ENCODE peak calls at places on chromosomes 3 and 15, in six cellular contexts. Y, R, L, A, J and F are unnamed samples.

GRCh38 chr15:91456921-91457320 is 356.9 kb downstream of the SV2B start:
- DNase-seq in Y (no peak), R (no peak), L (no peak), A (no peak), J (no peak), F (no peak)

GRCh38 chr3:56365905-56366640 is 102.2 kb downstream of the ERC2 start:
- DNase-seq in Y (no peak), R (no peak), L (no peak), A (no peak), J (no peak), F (no peak)

GRCh38 chr3:100913870-100914654 is 79.2 kb downstream of the ABI3BP start:
- DNase-seq in Y (peak), R (no peak), L (no peak), A (no peak), J (no peak), F (no peak)

GRCh38 chr3:57682284-57682683 is 10.6 kb downstream of the DENND6A start:
- DNase-seq in Y (peak), R (no peak), L (no peak), A (no peak), J (no peak), F (no peak)

GRCh38 chr3:129313983-129314756 is 35.5 kb downstream of the HMCES start:
- DNase-seq in Y (peak), R (no peak), L (no peak), A (no peak), J (no peak), F (no peak)

GRCh38 chr15:35507932-35508638 is 37.9 kb downstream of the DPH6 start:
- DNase-seq in Y (no peak), R (peak), L (no peak), A (no peak), J (no peak), F (no peak)

GRCh38 chr3:141353652-141354495 is 14.4 kb upstream of the ZBTB38 start:
- DNase-seq in Y (peak), R (no peak), L (no peak), A (no peak), J (no peak), F (no peak)

GRCh38 chr3:167520656-167521360 is 47.0 kb upstream of the SERPINI2 start:
- DNase-seq in Y (no peak), R (no peak), L (no peak), A (no peak), J (no peak), F (no peak)

GRCh38 chr15:101307897-101308603 is 13.0 kb upstream of the SNRPA1 start:
- DNase-seq in Y (no peak), R (no peak), L (no peak), A (no peak), J (no peak), F (no peak)

GRCh38 chr3:125443923-125444322 is 68.8 kb upstream of the ZNF148 start:
- DNase-seq in Y (peak), R (no peak), L (peak), A (no peak), J (no peak), F (peak)

GRCh38 chr3:164848922-164849321 is 229.4 kb downstream of the SI start:
- DNase-seq in Y (no peak), R (no peak), L (no peak), A (no peak), J (no peak), F (no peak)